ENCODE peak calls at places on chromosomes 13 and 19, in seven cellular contexts. I is EL; E is GOT3; W is stimulated activated CD8-positive, alpha-beta memory T cell treated with anti-CD3 and anti-CD28 coated beads, Interleukin-15, amount 100 ng/mL, for 1 hour; X is tibial nerve; D is DMS79 treated with DMSO at 0.1 percent for 48 hours; F is B cell. O is an unnamed sample.
A peak's percentile ranks its signal among the peaks of the same experiment; 100 is the strongest.

GRCh38 chr13:42495256-42495655 is 78.7 kb upstream of the TNFSF11 start:
- DNase-seq in I (no peak), E (no peak), W (no peak), X (no peak), D (no peak), F (no peak), O (no peak)

GRCh38 chr19:3433805-3434540 is 46.4 kb downstream of the SMIM24 start:
- DNase-seq in I (no peak), E (no peak), W (no peak), X (no peak), D (no peak), F (no peak), O (no peak)

GRCh38 chr13:44523176-44524017 is 52.7 kb downstream of the TSC22D1 start:
- DNase-seq in I (peak; percentile 34), E (no peak), W (no peak), X (no peak), D (no peak), F (no peak), O (no peak)

GRCh38 chr19:42246869-42247630 is 4.6 kb upstream of the GSK3A start:
- DNase-seq in I (peak; percentile 33), E (no peak), W (no peak), X (no peak), D (no peak), F (no peak), O (no peak)

GRCh38 chr19:35908010-35908441 is at the start of gene TYROBP:
- DNase-seq in I (no peak), E (no peak), W (no peak), X (no peak), D (no peak), F (no peak), O (no peak)

GRCh38 chr19:8311461-8312260 is 3.5 kb upstream of the CD320 start:
- DNase-seq in I (no peak), E (no peak), W (no peak), X (no peak), D (no peak), F (no peak), O (no peak)

GRCh38 chr19:20235156-20235555 is 68.1 kb downstream of the ZNF486 start:
- DNase-seq in I (no peak), E (no peak), W (no peak), X (no peak), D (no peak), F (peak; percentile 61), O (no peak)

GRCh38 chr13:46278474-46278873 is 66.7 kb downstream of the LRRC63 start:
- DNase-seq in I (no peak), E (no peak), W (no peak), X (no peak), D (no peak), F (no peak), O (no peak)

GRCh38 chr19:5697022-5697889 is 7.2 kb downstream of the RPL36 start:
- DNase-seq in I (no peak), E (no peak), W (no peak), X (no peak), D (no peak), F (no peak), O (no peak)

GRCh38 chr13:113802761-113803160 is 43.7 kb downstream of the TMEM255B start:
- DNase-seq in I (no peak), E (no peak), W (no peak), X (no peak), D (no peak), F (no peak), O (no peak)

GRCh38 chr13:20831933-20832332 is 58.2 kb upstream of the EEF1AKMT1 start:
- DNase-seq in I (no peak), E (no peak), W (no peak), X (no peak), D (no peak), F (no peak), O (no peak)

GRCh38 chr13:53064721-53065120 is 36.1 kb downstream of the OLFM4 start:
- DNase-seq in I (no peak), E (no peak), W (no peak), X (no peak), D (peak; percentile 45), F (no peak), O (no peak)

GRCh38 chr19:43526884-43527859 is at the start of gene ETHE1:
- DNase-seq in I (peak; percentile 76), E (peak; percentile 21), W (peak; percentile 52), X (peak; percentile 60), D (peak; percentile 37), F (peak; percentile 68), O (peak; percentile 85)

GRCh38 chr13:112929778-112930055 is 39.3 kb upstream of the MCF2L start:
- DNase-seq in I (no peak), E (no peak), W (no peak), X (no peak), D (no peak), F (no peak), O (no peak)

GRCh38 chr19:49427855-49428546 is 2.8 kb downstream of the GFY start:
- DNase-seq in I (no peak), E (no peak), W (no peak), X (no peak), D (peak; percentile 34), F (no peak), O (no peak)

GRCh38 chr13:30388401-30389283 is 33.7 kb upstream of the UBE2L5 start:
- DNase-seq in I (peak; percentile 40), E (no peak), W (no peak), X (no peak), D (no peak), F (no peak), O (no peak)

GRCh38 chr13:91247768-91248167 is 99.7 kb upstream of the MIR17HG start:
- DNase-seq in I (no peak), E (no peak), W (no peak), X (no peak), D (no peak), F (no peak), O (no peak)

GRCh38 chr19:53076984-53077383 is 26.2 kb downstream of the ZNF160 start:
- DNase-seq in I (peak; percentile 12), E (no peak), W (no peak), X (no peak), D (no peak), F (no peak), O (no peak)

GRCh38 chr13:50235604-50236003 is 220.4 kb downstream of the KCNRG start:
- DNase-seq in I (no peak), E (no peak), W (no peak), X (no peak), D (no peak), F (no peak), O (no peak)

GRCh38 chr13:73162912-73163911 is 104.4 kb downstream of the KLF5 start:
- DNase-seq in I (no peak), E (no peak), W (no peak), X (no peak), D (no peak), F (no peak), O (no peak)

GRCh38 chr13:28204690-28205443 is 66.5 kb downstream of the PAN3 start:
- DNase-seq in I (no peak), E (no peak), W (no peak), X (no peak), D (no peak), F (no peak), O (no peak)

GRCh38 chr19:50444059-50444458 is 11.4 kb downstream of the MYBPC2 start:
- DNase-seq in I (no peak), E (no peak), W (no peak), X (no peak), D (no peak), F (no peak), O (no peak)

GRCh38 chr19:31066385-31066784 is 282.9 kb downstream of the TSHZ3 start:
- DNase-seq in I (peak; percentile 78), E (no peak), W (no peak), X (no peak), D (peak; percentile 48), F (no peak), O (no peak)

GRCh38 chr19:56116606-56117005 is 4.5 kb downstream of the ZNF787 start:
- DNase-seq in I (no peak), E (no peak), W (no peak), X (no peak), D (no peak), F (no peak), O (no peak)

GRCh38 chr19:582497-583197 is 7.0 kb upstream of the HCN2 start:
- DNase-seq in I (peak; percentile 75), E (no peak), W (no peak), X (no peak), D (no peak), F (no peak), O (no peak)

GRCh38 chr19:13461536-13461935 is 44.7 kb downstream of the CACNA1A start:
- DNase-seq in I (no peak), E (no peak), W (no peak), X (no peak), D (no peak), F (no peak), O (no peak)

GRCh38 chr13:95098916-95099315 is 202.3 kb downstream of the ABCC4 start:
- DNase-seq in I (no peak), E (no peak), W (no peak), X (no peak), D (no peak), F (no peak), O (no peak)

GRCh38 chr19:9796113-9796773 is 22.6 kb downstream of the FBXL12 start:
- DNase-seq in I (peak; percentile 86), E (no peak), W (peak; percentile 70), X (peak; percentile 71), D (peak; percentile 74), F (peak; percentile 87), O (peak; percentile 83)

GRCh38 chr13:113483504-113484287 is 6.8 kb downstream of the DCUN1D2 start:
- DNase-seq in I (no peak), E (no peak), W (no peak), X (no peak), D (no peak), F (no peak), O (no peak)

GRCh38 chr13:82358284-82358683 is 1524.0 kb downstream of the SLITRK1 start:
- DNase-seq in I (peak; percentile 41), E (no peak), W (no peak), X (no peak), D (no peak), F (no peak), O (no peak)

GRCh38 chr19:57708641-57709354 is at the start of gene ZNF154:
- DNase-seq in I (no peak), E (no peak), W (no peak), X (no peak), D (no peak), F (peak; percentile 74), O (peak; percentile 73)

GRCh38 chr13:44206429-44206828 is 167.2 kb upstream of the SERP2 start:
- DNase-seq in I (no peak), E (no peak), W (no peak), X (no peak), D (no peak), F (no peak), O (no peak)

GRCh38 chr19:6482343-6482686 is 728 bp upstream of the DENND1C start:
- DNase-seq in I (no peak), E (no peak), W (no peak), X (no peak), D (no peak), F (no peak), O (no peak)

GRCh38 chr19:18107235-18108083 is 9.9 kb downstream of the MAST3 start:
- DNase-seq in I (no peak), E (no peak), W (no peak), X (no peak), D (peak; percentile 10), F (peak; percentile 68), O (peak; percentile 55)

GRCh38 chr13:34833562-34834182 is 108.4 kb upstream of the NBEA start:
- DNase-seq in I (peak; percentile 76), E (no peak), W (no peak), X (no peak), D (no peak), F (no peak), O (no peak)